ENCODE peak calls at places on chromosomes 3 and 15, in nine cellular contexts. J, O, I, T, L, N, Z, V and D are unnamed samples. For H3K9me3, the result is how much of the 10 kb centered on the place peaks cover.

GRCh38 chr3:102492300-102492699 is 57.5 kb downstream of the ZPLD1 start:
- DNase-seq in J (no peak), O (no peak), I (no peak), T (no peak), L (no peak), N (no peak), Z (no peak), V (no peak), D (no peak)

GRCh38 chr3:195699860-195700259 is 20.9 kb upstream of the MUC20 start:
- DNase-seq in J (no peak), O (no peak), I (no peak), T (no peak), L (no peak), N (no peak), Z (no peak), V (no peak), D (no peak)

GRCh38 chr15:41904487-41905359 is 10.9 kb upstream of the SPTBN5 start:
- DNase-seq in J (peak), O (peak), I (peak), T (peak), L (peak), N (peak), Z (peak), V (no peak), D (no peak)

GRCh38 chr3:93988283-93988682 is 8.3 kb downstream of the ARL13B start:
- DNase-seq in J (no peak), O (no peak), I (no peak), T (no peak), L (no peak), N (no peak), Z (no peak), V (no peak), D (no peak)

GRCh38 chr3:139670196-139670595 is 7.6 kb downstream of the NMNAT3 start:
- DNase-seq in J (no peak), O (no peak), I (no peak), T (no peak), L (no peak), N (no peak), Z (no peak), V (no peak), D (no peak)

GRCh38 chr3:151106311-151106710 is 20.8 kb downstream of the MED12L start:
- DNase-seq in J (no peak), O (no peak), I (no peak), T (no peak), L (no peak), N (no peak), Z (no peak), V (no peak), D (no peak)

GRCh38 chr15:48432688-48433087 is 101.5 kb downstream of the DUT start:
- DNase-seq in J (no peak), O (no peak), I (no peak), T (peak), L (no peak), N (no peak), Z (no peak), V (no peak), D (no peak)

GRCh38 chr3:126858401-126858800 is 124.5 kb upstream of the PLXNA1 start:
- DNase-seq in J (no peak), O (no peak), I (no peak), T (no peak), L (no peak), N (no peak), Z (no peak), V (no peak), D (no peak)

GRCh38 chr15:63991706-63992105 is 54.6 kb downstream of the DAPK2 start:
- DNase-seq in J (no peak), O (no peak), I (no peak), T (no peak), L (no peak), N (no peak), Z (no peak), V (no peak), D (no peak)

GRCh38 chr3:10365791-10366190 is 44.9 kb upstream of the SEC13 start:
- DNase-seq in J (no peak), O (no peak), I (no peak), T (no peak), L (no peak), N (no peak), Z (no peak), V (no peak), D (no peak)

GRCh38 chr3:11514191-11514770 is 129.4 kb downstream of the VGLL4 start:
- DNase-seq in J (no peak), O (no peak), I (peak), T (peak), L (peak), N (peak), Z (no peak), V (no peak), D (peak)

GRCh38 chr15:77497108-77497737 is 76.5 kb downstream of the HMG20A start:
- DNase-seq in J (no peak), O (no peak), I (no peak), T (no peak), L (peak), N (peak), Z (no peak), V (no peak), D (peak)

GRCh38 chr3:165624761-165625160 is 212.5 kb downstream of the BCHE start:
- DNase-seq in J (no peak), O (no peak), I (no peak), T (no peak), L (no peak), N (no peak), Z (no peak), V (no peak), D (no peak)

GRCh38 chr3:160154033-160154432 is 71.2 kb upstream of the C3orf80 start:
- DNase-seq in J (no peak), O (no peak), I (no peak), T (no peak), L (no peak), N (no peak), Z (no peak), V (no peak), D (no peak)

GRCh38 chr3:114450008-114450596 is 156.3 kb downstream of the TIGIT start:
- DNase-seq in J (no peak), O (no peak), I (no peak), T (no peak), L (no peak), N (no peak), Z (no peak), V (no peak), D (no peak)

GRCh38 chr15:66698971-66699370 is 3.1 kb upstream of the SMAD6 start:
- DNase-seq in J (no peak), O (no peak), I (no peak), T (no peak), L (no peak), N (no peak), Z (peak), V (no peak), D (no peak)

GRCh38 chr15:47717036-47717611 is at the start of gene SEMA6D:
- DNase-seq in J (no peak), O (no peak), I (peak), T (peak), L (peak), N (peak), Z (peak), V (no peak), D (peak)

GRCh38 chr15:20352241-20353200 is 189.1 kb downstream of the GOLGA6L6 start:
- DNase-seq in J (no peak), O (no peak), I (no peak), T (no peak), L (no peak), N (peak), Z (no peak), V (no peak), D (no peak)
- H3K9me3 ChIP-seq in J (half or more), O (under half), I (under half), T (under half), L (under half), N (under half), Z (half or more), V (under half), D (under half)

GRCh38 chr3:42527368-42527917 is 25.0 kb downstream of the VIPR1 start:
- DNase-seq in J (no peak), O (no peak), I (no peak), T (no peak), L (no peak), N (no peak), Z (no peak), V (no peak), D (no peak)
- H3K27ac ChIP-seq in J (no peak), O (peak), I (no peak), T (no peak), L (no peak), N (no peak), Z (no peak), V (no peak), D (no peak)

GRCh38 chr15:22236469-22236868 is 156.1 kb downstream of the OR4M2 start:
- DNase-seq in J (no peak), O (no peak), I (no peak), T (no peak), L (no peak), N (no peak), Z (no peak), V (no peak), D (no peak)

GRCh38 chr15:22227961-22228762 is 147.8 kb downstream of the OR4M2 start:
- DNase-seq in J (no peak), O (no peak), I (no peak), T (no peak), L (no peak), N (no peak), Z (no peak), V (no peak), D (no peak)

GRCh38 chr15:22231603-22232002 is 151.3 kb downstream of the OR4M2 start:
- DNase-seq in J (no peak), O (no peak), I (no peak), T (no peak), L (no peak), N (no peak), Z (no peak), V (no peak), D (no peak)

GRCh38 chr15:22229971-22230815 is 149.9 kb downstream of the OR4M2 start:
- DNase-seq in J (no peak), O (no peak), I (no peak), T (no peak), L (no peak), N (no peak), Z (no peak), V (no peak), D (no peak)

GRCh38 chr15:22232675-22233074 is 152.3 kb downstream of the OR4M2 start:
- DNase-seq in J (no peak), O (no peak), I (no peak), T (no peak), L (no peak), N (no peak), Z (no peak), V (no peak), D (no peak)
- H3K9me3 ChIP-seq in J (half or more), O (under half), I (under half), T (under half), L (under half), N (under half), Z (under half), V (under half), D (under half)

GRCh38 chr15:31329640-31330010 is 3.0 kb downstream of the KLF13 start:
- DNase-seq in J (no peak), O (no peak), I (no peak), T (no peak), L (no peak), N (no peak), Z (no peak), V (no peak), D (no peak)

GRCh38 chr15:31331389-31331788 is 4.8 kb downstream of the KLF13 start:
- DNase-seq in J (no peak), O (no peak), I (no peak), T (no peak), L (no peak), N (no peak), Z (no peak), V (no peak), D (no peak)

GRCh38 chr15:31330111-31330785 is 3.6 kb downstream of the KLF13 start:
- DNase-seq in J (no peak), O (no peak), I (no peak), T (no peak), L (no peak), N (peak), Z (no peak), V (no peak), D (no peak)

GRCh38 chr15:31332020-31332680 is 5.5 kb downstream of the KLF13 start:
- DNase-seq in J (no peak), O (no peak), I (no peak), T (no peak), L (no peak), N (no peak), Z (no peak), V (no peak), D (no peak)

GRCh38 chr15:31330836-31331235 is 4.2 kb downstream of the KLF13 start:
- DNase-seq in J (no peak), O (no peak), I (no peak), T (no peak), L (peak), N (peak), Z (no peak), V (no peak), D (peak)
- H3K27ac ChIP-seq in J (no peak), O (peak), I (no peak), T (no peak), L (peak), N (peak), Z (no peak), V (peak), D (peak)